ENCODE peak calls at places on chromosome 22, in ten cellular contexts. D is Karpas-422, L is prostate gland, R is neural progenitor cell, S is epithelial cell of esophagus, F is aorta, B is adrenal gland, O is HS-5, V is body of pancreas, E is occipital lobe. N is an unnamed sample.

GRCh38 chr22:31977939-31978338 is 33.6 kb downstream of the YWHAH start:
- DNase-seq in D (peak), L (no peak), R (no peak), S (no peak), F (no peak), B (no peak), O (no peak), V (no peak), E (no peak), N (no peak)

GRCh38 chr22:36327922-36328551 is 59.7 kb downstream of the MYH9 start:
- DNase-seq in D (no peak), L (peak), R (no peak), S (no peak), F (no peak), B (peak), O (no peak), V (peak), E (peak), N (peak)

GRCh38 chr22:19866665-19867009 is 12.0 kb upstream of the GNB1L start:
- DNase-seq in D (no peak), L (no peak), R (no peak), S (no peak), F (no peak), B (no peak), O (no peak), V (no peak), E (no peak), N (no peak)

GRCh38 chr22:17260291-17260690 is 41.1 kb upstream of the ADA2 start:
- DNase-seq in D (no peak), L (no peak), R (no peak), S (no peak), F (no peak), B (no peak), O (no peak), V (no peak), E (no peak), N (no peak)

GRCh38 chr22:50016308-50016987 is 3.9 kb upstream of the IL17REL start:
- DNase-seq in D (no peak), L (no peak), R (peak), S (no peak), F (no peak), B (no peak), O (no peak), V (peak), E (no peak), N (no peak)

GRCh38 chr22:44261164-44261860 is 51.4 kb downstream of the SHISAL1 start:
- DNase-seq in D (no peak), L (no peak), R (no peak), S (no peak), F (no peak), B (no peak), O (no peak), V (no peak), E (no peak), N (no peak)

GRCh38 chr22:42078469-42079318 is 806 bp upstream of the SMDT1 start:
- DNase-seq in D (peak), L (peak), R (no peak), S (no peak), F (no peak), B (peak), O (no peak), V (no peak), E (no peak), N (peak)

GRCh38 chr22:22955866-22956535 is 68.4 kb downstream of the IGLL5 start:
- DNase-seq in D (peak), L (peak), R (peak), S (peak), F (peak), B (peak), O (no peak), V (peak), E (peak), N (peak)

GRCh38 chr22:33715626-33716025 is 204.7 kb downstream of the LARGE1 start:
- DNase-seq in D (no peak), L (no peak), R (no peak), S (no peak), F (no peak), B (no peak), O (no peak), V (no peak), E (no peak), N (no peak)

GRCh38 chr22:29882716-29883044 is 294 bp upstream of the MTMR3 start:
- DNase-seq in D (no peak), L (no peak), R (no peak), S (no peak), F (no peak), B (no peak), O (no peak), V (no peak), E (no peak), N (no peak)

GRCh38 chr22:49489821-49490220 is 337.9 kb downstream of the BRD1 start:
- DNase-seq in D (no peak), L (no peak), R (no peak), S (no peak), F (no peak), B (no peak), O (no peak), V (no peak), E (no peak), N (no peak)

GRCh38 chr22:23705358-23705757 is 14.5 kb downstream of the RGL4 start:
- DNase-seq in D (no peak), L (no peak), R (no peak), S (no peak), F (no peak), B (no peak), O (no peak), V (no peak), E (no peak), N (no peak)

GRCh38 chr22:21818487-21819182 is 48.8 kb downstream of the MAPK1 start:
- DNase-seq in D (no peak), L (no peak), R (no peak), S (no peak), F (no peak), B (no peak), O (no peak), V (no peak), E (no peak), N (no peak)

GRCh38 chr22:31583861-31584485 is 78.0 kb downstream of the PISD start:
- DNase-seq in D (no peak), L (no peak), R (no peak), S (no peak), F (no peak), B (no peak), O (peak), V (no peak), E (no peak), N (no peak)